ENCODE peak calls at places on chromosomes 16 and 17, in eight cellular contexts. R is left ventricle myocardium inferior; U is dorsolateral prefrontal cortex; G is cardiac muscle cell; X is RWPE1; Z is endothelial cell of umbilical vein; F is thoracic aorta; B is CD4-positive, alpha-beta T cell. J is an unnamed sample.

GRCh38 chr17:46978489-46979022 is 497 bp downstream of the RPRML start:
- DNase-seq in R (no peak), U (no peak), G (peak; percentile 8), X (no peak), Z (no peak), F (no peak), B (no peak), J (no peak)

GRCh38 chr16:67185003-67185865 is 1.5 kb upstream of the MATCAP1 start:
- DNase-seq in R (peak; percentile 93), U (peak; percentile 81), G (peak; percentile 95), X (peak; percentile 70), Z (peak; percentile 80), F (peak; percentile 79), B (peak; percentile 73), J (peak; percentile 93)

GRCh38 chr17:78652024-78652423 is 74.8 kb upstream of the DNAH17 start:
- DNase-seq in R (no peak), U (no peak), G (no peak), X (no peak), Z (no peak), F (no peak), B (no peak), J (peak; percentile 21)

GRCh38 chr17:29784661-29785060 is 145.4 kb downstream of the SSH2 start:
- DNase-seq in R (no peak), U (no peak), G (peak; percentile 53), X (no peak), Z (peak; percentile 12), F (no peak), B (no peak), J (no peak)

GRCh38 chr17:9645858-9646555 is 690 bp downstream of the USP43 start:
- DNase-seq in R (peak; percentile 24), U (no peak), G (peak; percentile 11), X (peak; percentile 50), Z (no peak), F (no peak), B (no peak), J (no peak)

GRCh38 chr17:69098635-69099034 is 37.9 kb upstream of the ABCA9 start:
- DNase-seq in R (no peak), U (no peak), G (no peak), X (no peak), Z (no peak), F (no peak), B (no peak), J (no peak)

GRCh38 chr16:4679156-4679853 is 14.1 kb upstream of the NUDT16L1 start:
- DNase-seq in R (peak; percentile 49), U (no peak), G (no peak), X (no peak), Z (no peak), F (no peak), B (no peak), J (no peak)

GRCh38 chr17:77449908-77450741 is 309.4 kb downstream of the SEC14L1 start:
- DNase-seq in R (peak; percentile 86), U (peak; percentile 92), G (peak; percentile 86), X (peak; percentile 64), Z (no peak), F (no peak), B (no peak), J (no peak)

GRCh38 chr17:3804503-3804931 is 3.5 kb upstream of the ITGAE start:
- DNase-seq in R (no peak), U (no peak), G (peak; percentile 35), X (no peak), Z (no peak), F (no peak), B (no peak), J (no peak)

GRCh38 chr16:30567991-30568638 is 3.4 kb downstream of the ZNF688 start:
- DNase-seq in R (no peak), U (no peak), G (peak; percentile 87), X (peak; percentile 85), Z (no peak), F (no peak), B (peak; percentile 48), J (no peak)

GRCh38 chr17:78929908-78930775 is 5.0 kb upstream of the TIMP2 start:
- DNase-seq in R (peak; percentile 52), U (no peak), G (no peak), X (no peak), Z (no peak), F (no peak), B (no peak), J (no peak)

GRCh38 chr16:48576927-48577326 is 33.1 kb downstream of the N4BP1 start:
- DNase-seq in R (no peak), U (no peak), G (no peak), X (no peak), Z (no peak), F (no peak), B (no peak), J (no peak)

GRCh38 chr17:2107050-2107449 is 52.1 kb downstream of the HIC1 start:
- DNase-seq in R (no peak), U (no peak), G (no peak), X (no peak), Z (no peak), F (no peak), B (no peak), J (no peak)

GRCh38 chr17:81831957-81832607 is 1.0 kb downstream of the MCRIP1 start:
- DNase-seq in R (no peak), U (peak; percentile 58), G (no peak), X (no peak), Z (no peak), F (no peak), B (peak; percentile 56), J (no peak)

GRCh38 chr16:1323296-1324239 is 9.9 kb upstream of the BAIAP3 start:
- DNase-seq in R (no peak), U (peak; percentile 75), G (no peak), X (no peak), Z (no peak), F (no peak), B (no peak), J (no peak)

GRCh38 chr16:12646490-12647274 is 157.0 kb downstream of the CPPED1 start:
- DNase-seq in R (no peak), U (peak; percentile 44), G (no peak), X (no peak), Z (peak; percentile 94), F (no peak), B (no peak), J (no peak)

GRCh38 chr17:75124819-75125162 is 6.8 kb downstream of the NT5C start:
- DNase-seq in R (no peak), U (no peak), G (no peak), X (no peak), Z (no peak), F (no peak), B (no peak), J (no peak)

DNA sequence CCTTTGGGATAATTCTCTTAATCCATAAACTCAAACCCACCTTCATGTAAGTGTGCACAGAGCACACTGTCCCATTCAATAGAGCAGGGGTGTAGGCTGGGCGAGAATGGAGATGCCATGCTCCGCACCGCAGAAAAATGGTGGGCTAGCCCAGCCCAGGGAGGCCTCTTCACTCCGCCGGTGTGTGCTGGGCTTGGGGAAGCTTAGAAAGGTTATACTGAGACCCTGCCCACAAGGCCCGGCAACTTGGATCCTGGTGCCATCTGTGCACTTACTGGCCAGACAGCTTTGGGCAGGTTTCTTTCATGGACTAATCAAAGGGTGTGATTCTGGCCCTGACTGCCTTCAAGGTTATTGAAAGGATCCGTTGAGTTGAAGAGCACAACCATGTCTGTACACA is 3.7 kb upstream of the STAT5A start:
- DNase-seq in R (no peak), U (no peak), G (no peak), X (no peak), Z (no peak), F (no peak), B (no peak), J (no peak)
- TF ChIP-seq CTCF in R (no peak), U (no peak), G (no peak), X (no peak), Z (no peak), F (no peak), B (no peak), J (no peak)

DNA sequence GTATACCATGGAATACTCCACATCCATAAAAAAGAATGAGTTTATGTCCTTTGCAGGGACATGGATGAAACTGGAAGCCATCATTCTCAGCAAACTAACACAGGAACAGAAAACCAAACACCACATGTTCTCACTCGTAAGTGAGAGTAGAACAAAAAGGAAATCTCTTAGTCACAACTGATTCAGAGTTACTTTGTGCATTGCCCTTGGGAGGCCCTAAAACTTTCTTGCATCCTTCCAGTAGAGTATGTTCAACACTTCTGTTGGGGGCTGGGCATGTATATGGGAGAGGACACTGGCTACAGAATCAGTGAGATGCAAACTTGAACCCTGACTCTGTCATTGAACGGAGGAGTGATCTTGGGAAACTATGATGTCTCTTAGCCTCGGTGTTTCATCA is 147.4 kb upstream of the IRX5 start:
- DNase-seq in R (no peak), U (no peak), G (no peak), X (no peak), Z (no peak), F (no peak), B (no peak), J (no peak)
- H3K27ac ChIP-seq in R (no peak overlapping the region), U (no peak overlapping the region), G (no peak overlapping the region), X (no peak overlapping the region), Z (no peak overlapping the region), F (no peak overlapping the region), B (no peak overlapping the region), J (no peak overlapping the region)

GRCh38 chr17:39636927-39637736 is at the start of gene STARD3:
- DNase-seq in R (peak; percentile 95), U (peak; percentile 93), G (peak; percentile 91), X (peak; percentile 84), Z (peak; percentile 88), F (peak; percentile 44), B (peak; percentile 86), J (peak; percentile 92)
- TF ChIP-seq CTCF in R (peak; percentile 30), U (peak; percentile 36), G (no peak), X (no peak), Z (no peak), F (peak; percentile 17), B (peak; percentile 43), J (no peak)

GRCh38 chr17:35773129-35773528 is 12.4 kb downstream of the C17orf50 start:
- DNase-seq in R (no peak), U (no peak), G (no peak), X (no peak), Z (no peak), F (no peak), B (no peak), J (no peak)

GRCh38 chr17:35773674-35774425 is 13.2 kb downstream of the C17orf50 start:
- DNase-seq in R (no peak), U (no peak), G (no peak), X (no peak), Z (peak; percentile 38), F (no peak), B (no peak), J (no peak)

GRCh38 chr17:35775039-35775438 is 14.4 kb downstream of the C17orf50 start:
- DNase-seq in R (no peak), U (no peak), G (no peak), X (no peak), Z (no peak), F (no peak), B (no peak), J (no peak)

GRCh38 chr17:35775583-35775982 is 14.9 kb downstream of the C17orf50 start:
- DNase-seq in R (no peak), U (no peak), G (peak; percentile 47), X (no peak), Z (no peak), F (no peak), B (no peak), J (no peak)

DNA sequence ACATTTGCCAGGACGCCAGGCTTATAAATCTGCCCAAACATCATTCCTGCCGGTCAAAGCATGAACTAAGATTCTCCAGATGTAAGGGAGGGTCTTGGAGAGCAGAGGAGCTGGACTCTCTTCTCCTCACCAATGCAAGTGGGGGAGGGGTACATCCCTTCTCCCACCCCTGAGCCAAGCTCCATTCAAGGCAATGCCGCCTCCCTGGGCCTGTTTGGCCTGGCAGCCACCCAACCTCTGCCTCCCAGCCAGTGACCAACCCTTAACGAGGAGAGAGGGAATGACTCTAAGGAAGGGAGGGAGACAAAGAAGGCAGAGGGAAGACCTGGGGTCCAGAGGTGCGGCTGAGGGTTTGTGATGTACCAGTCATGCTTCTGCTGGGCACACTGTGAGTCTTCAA is 13.8 kb downstream of the C17orf50 start:
- DNase-seq in R (no peak), U (no peak), G (peak; percentile 73), X (no peak), Z (peak; percentile 60), F (peak; percentile 50), B (no peak), J (no peak)
- H3K27ac ChIP-seq in R (no peak overlapping the region), U (peak overlapping the region; percentile 64), G (peak overlapping the region; percentile 64), X (peak overlapping the region; percentile 98), Z (no peak overlapping the region), F (peak overlapping the region; percentile 94), B (no peak overlapping the region), J (peak overlapping the region; percentile 95)